ENCODE peak calls at places on chromosomes 13 and 19, in nine cellular contexts. M is cardiac fibroblast, T is fibroblast of mammary gland, P is A549, S is GM23248, A is HL-60, E is lower lobe of right lung, G is stomach, O is H7. Z is an unnamed sample.

GRCh38 chr19:45215391-45216191 is 29.6 kb downstream of the EXOC3L2 start:
- DNase-seq in M (no peak), T (no peak), P (no peak), S (no peak), A (no peak), E (peak; percentile 56), G (peak; percentile 77), O (peak; percentile 83), Z (no peak)

GRCh38 chr19:31350693-31351211 is 1.5 kb upstream of the TSHZ3 start:
- DNase-seq in M (peak; percentile 68), T (peak; percentile 35), P (peak; percentile 24), S (peak; percentile 87), A (peak; percentile 29), E (peak; percentile 59), G (peak; percentile 43), O (peak; percentile 88), Z (no peak)

GRCh38 chr13:45353895-45354294 is 12.9 kb upstream of the TPT1 start:
- DNase-seq in M (no peak), T (no peak), P (no peak), S (no peak), A (no peak), E (no peak), G (no peak), O (no peak), Z (no peak)

GRCh38 chr13:60114499-60115028 is 49.2 kb downstream of the DIAPH3 start:
- DNase-seq in M (no peak), T (no peak), P (no peak), S (no peak), A (no peak), E (no peak), G (no peak), O (no peak), Z (no peak)

GRCh38 chr19:18964121-18964520 is 23.1 kb upstream of the HOMER3 start:
- DNase-seq in M (no peak), T (no peak), P (no peak), S (no peak), A (no peak), E (no peak), G (no peak), O (no peak), Z (no peak)

GRCh38 chr19:1860133-1860775 is 3.1 kb downstream of the KLF16 start:
- DNase-seq in M (peak; percentile 90), T (peak; percentile 75), P (peak; percentile 79), S (peak; percentile 96), A (peak; percentile 74), E (no peak), G (no peak), O (peak; percentile 90), Z (no peak)

GRCh38 chr19:29667941-29668340 is 2.7 kb downstream of the PLEKHF1 start:
- DNase-seq in M (no peak), T (no peak), P (no peak), S (peak; percentile 32), A (no peak), E (no peak), G (peak; percentile 59), O (peak; percentile 33), Z (no peak)

GRCh38 chr13:80342541-80343371 is 1.8 kb upstream of the SPRY2 start:
- DNase-seq in M (peak; percentile 82), T (peak; percentile 68), P (peak; percentile 72), S (peak; percentile 86), A (peak; percentile 88), E (peak; percentile 92), G (peak; percentile 89), O (peak; percentile 85), Z (no peak)

GRCh38 chr19:50647879-50648615 is 1.2 kb upstream of the C19orf81 start:
- DNase-seq in M (no peak), T (no peak), P (no peak), S (no peak), A (no peak), E (no peak), G (no peak), O (no peak), Z (no peak)

GRCh38 chr19:8610041-8610927 is at the start of gene ADAMTS10:
- DNase-seq in M (peak; percentile 43), T (peak; percentile 33), P (no peak), S (peak; percentile 62), A (peak; percentile 16), E (no peak), G (no peak), O (peak; percentile 93), Z (no peak)

GRCh38 chr19:53872762-53873161 is 5.1 kb downstream of the MYADM start:
- DNase-seq in M (no peak), T (no peak), P (peak; percentile 57), S (no peak), A (no peak), E (no peak), G (no peak), O (peak; percentile 23), Z (no peak)

DNA sequence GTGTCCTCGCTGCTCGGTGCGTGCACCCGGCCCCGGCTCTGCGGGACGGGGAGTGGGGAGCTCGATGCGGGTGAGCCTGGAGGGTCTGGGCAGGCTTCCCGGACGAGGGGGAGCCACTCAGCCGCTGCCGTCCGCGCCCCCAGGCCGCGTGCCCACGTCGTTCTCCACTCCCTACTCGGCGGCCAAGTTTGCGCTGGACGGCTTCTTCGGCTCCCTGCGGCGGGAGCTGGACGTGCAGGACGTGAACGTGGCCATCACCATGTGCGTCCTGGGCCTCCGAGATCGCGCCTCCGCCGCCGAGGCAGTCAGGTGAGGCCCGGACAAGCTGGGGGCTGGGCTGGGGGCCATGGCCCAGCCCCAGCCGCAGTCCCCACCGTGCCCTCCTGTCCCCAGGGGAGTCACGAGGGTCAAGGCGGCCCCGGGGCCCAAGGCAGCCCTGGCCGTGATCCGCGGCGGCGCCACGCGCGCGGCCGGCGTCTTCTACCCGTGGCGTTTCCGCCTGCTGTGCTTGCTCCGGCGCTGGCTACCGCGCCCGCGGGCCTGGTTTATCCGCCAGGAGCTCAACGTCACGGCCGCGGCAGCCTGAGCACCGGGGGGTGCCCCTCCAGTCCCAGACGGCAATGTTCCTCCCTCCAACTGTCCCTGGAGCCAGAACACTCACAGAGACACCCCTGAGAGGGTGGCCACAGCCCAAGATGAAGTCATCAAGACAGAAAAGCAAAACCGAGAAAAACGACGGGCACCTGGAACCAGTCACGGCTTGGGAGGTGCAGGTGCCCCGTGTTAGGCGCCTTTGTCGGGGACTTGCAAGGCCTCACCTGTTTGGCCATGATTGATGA is 2.5 kb upstream of the RPL36 start:
- DNase-seq in M (no peak), T (no peak), P (no peak), S (no peak), A (no peak), E (peak; percentile 55), G (no peak), O (no peak), Z (no peak)
- H3K4me3 ChIP-seq in M (peak overlapping the region; percentile 51), T (peak overlapping the region; percentile 34), P (no peak overlapping the region), S (peak overlapping the region; percentile 73), A (peak overlapping the region; percentile 9), E (peak overlapping the region; percentile 77), G (peak overlapping the region; percentile 70), O (peak overlapping the region; percentile 38), Z (peak overlapping the region; percentile 68)

DNA sequence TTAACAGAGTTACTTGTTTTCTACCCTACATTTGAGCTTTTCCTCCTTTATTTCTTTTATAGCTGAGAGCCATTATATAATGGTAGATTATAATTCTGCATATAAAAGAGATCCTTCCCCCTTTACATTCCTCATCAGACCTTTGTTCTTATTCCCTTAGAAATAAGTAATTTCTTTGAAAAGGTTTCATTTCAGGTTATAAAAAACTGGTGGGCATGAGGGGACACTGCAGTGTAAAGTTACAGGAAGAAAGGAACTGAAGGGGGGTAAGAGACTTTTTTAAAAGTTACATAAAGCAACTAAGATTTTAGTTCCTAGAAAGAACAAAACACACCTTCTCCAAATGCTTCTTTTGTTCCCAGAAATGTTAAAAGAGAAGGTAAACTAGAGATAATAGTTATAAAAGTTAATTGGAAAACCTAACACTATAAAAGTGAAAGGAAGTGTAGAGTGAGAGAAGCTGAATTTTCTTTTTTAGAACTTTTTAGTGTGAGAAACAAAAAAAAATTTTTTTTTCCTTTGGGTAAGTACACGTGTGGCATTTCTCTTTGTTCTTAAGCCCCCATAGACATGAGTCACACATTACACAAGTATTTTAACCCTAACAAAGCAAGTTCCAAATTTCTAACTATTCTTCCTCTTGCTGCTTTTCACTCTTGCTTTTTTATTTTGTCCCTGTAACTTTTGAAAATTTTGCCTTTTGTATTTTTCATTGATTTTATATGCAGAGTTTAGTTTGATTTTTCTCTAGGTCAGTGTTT is 106.4 kb upstream of the MLNR start:
- DNase-seq in M (peak; percentile 68), T (peak; percentile 78), P (peak; percentile 13), S (peak; percentile 82), A (no peak), E (no peak), G (no peak), O (peak; percentile 9), Z (no peak)
- H3K4me3 ChIP-seq in M (no peak overlapping the region), T (no peak overlapping the region), P (no peak overlapping the region), S (peak overlapping the region; percentile 58), A (no peak overlapping the region), E (no peak overlapping the region), G (no peak overlapping the region), O (peak overlapping the region; percentile 8), Z (peak overlapping the region; percentile 36)

GRCh38 chr19:38425810-38426466 is at the start of gene RASGRP4:
- DNase-seq in M (no peak), T (no peak), P (no peak), S (no peak), A (peak; percentile 87), E (peak; percentile 69), G (no peak), O (peak; percentile 85), Z (no peak)

GRCh38 chr19:38424272-38424671 is 1.7 kb downstream of the RASGRP4 start:
- DNase-seq in M (no peak), T (no peak), P (no peak), S (no peak), A (no peak), E (no peak), G (no peak), O (no peak), Z (no peak)

GRCh38 chr19:38422405-38422804 is 3.6 kb downstream of the RASGRP4 start:
- DNase-seq in M (no peak), T (no peak), P (no peak), S (no peak), A (no peak), E (no peak), G (no peak), O (no peak), Z (no peak)

GRCh38 chr19:38421856-38422255 is 4.2 kb downstream of the RASGRP4 start:
- DNase-seq in M (no peak), T (no peak), P (no peak), S (no peak), A (no peak), E (no peak), G (no peak), O (peak; percentile 55), Z (no peak)

DNA sequence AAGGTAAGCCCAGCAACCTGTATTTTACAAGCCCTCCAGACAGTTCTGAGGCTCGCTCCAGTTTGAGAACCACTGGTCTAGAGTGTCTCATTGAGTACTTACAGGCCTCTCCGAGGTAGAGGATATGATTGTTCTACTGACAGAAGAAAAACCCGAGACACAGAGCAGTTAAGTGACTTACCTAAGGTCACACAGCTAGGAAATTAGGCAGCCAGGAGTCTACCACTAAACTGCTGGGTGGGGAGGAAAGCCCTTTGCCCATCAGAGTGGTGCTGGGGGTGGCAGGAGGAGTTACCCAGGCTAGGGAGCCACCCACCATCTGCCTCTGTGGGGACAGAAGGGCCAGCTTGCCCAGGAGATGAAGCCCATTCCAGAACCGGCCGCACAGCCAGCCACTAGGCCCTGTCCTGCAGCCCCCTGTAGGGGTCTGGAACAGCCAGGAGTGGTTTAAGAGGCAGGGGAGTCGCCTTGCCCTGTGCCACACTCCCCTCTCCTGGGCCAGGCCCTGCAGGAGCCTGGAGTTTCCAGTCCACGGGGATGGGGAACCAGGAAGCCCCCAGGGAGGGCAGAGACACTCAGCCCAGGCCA is 703 bp downstream of the RASGRP4 start:
- DNase-seq in M (no peak), T (no peak), P (no peak), S (no peak), A (no peak), E (no peak), G (no peak), O (peak; percentile 65), Z (no peak)
- H3K4me3 ChIP-seq in M (no peak overlapping the region), T (no peak overlapping the region), P (no peak overlapping the region), S (no peak overlapping the region), A (peak overlapping the region; percentile 42), E (peak overlapping the region; percentile 52), G (peak overlapping the region; percentile 36), O (peak overlapping the region; percentile 11), Z (no peak overlapping the region)

GRCh38 chr19:4987286-4987685 is 18.4 kb downstream of the KDM4B start:
- DNase-seq in M (no peak), T (peak; percentile 35), P (no peak), S (no peak), A (no peak), E (no peak), G (no peak), O (no peak), Z (no peak)
- H3K4me3 ChIP-seq in M (no peak overlapping the region), T (no peak overlapping the region), P (no peak overlapping the region), S (no peak overlapping the region), A (no peak overlapping the region), E (no peak overlapping the region), G (no peak overlapping the region), O (no peak overlapping the region), Z (no peak overlapping the region)